ENCODE peak calls at places on chromosome 1, in ten cellular contexts. A, N, F, P, L, H, X, G, D and R are unnamed samples.

GRCh38 chr1:200795151-200795550 is 56.5 kb downstream of the CAMSAP2 start:
- DNase-seq in A (peak), N (peak), F (no peak), P (no peak), L (no peak), H (no peak), X (no peak), G (no peak), D (no peak), R (no peak)

GRCh38 chr1:68384321-68384813 is 65.4 kb downstream of the RPE65 start:
- DNase-seq in A (peak), N (peak), F (peak), P (no peak), L (peak), H (no peak), X (no peak), G (no peak), D (no peak), R (peak)

GRCh38 chr1:174222166-174222949 is 63.0 kb downstream of the RABGAP1L start:
- DNase-seq in A (peak), N (peak), F (peak), P (no peak), L (no peak), H (no peak), X (no peak), G (no peak), D (no peak), R (no peak)

GRCh38 chr1:111217183-111217910 is 10.2 kb upstream of the CHI3L2 start:
- DNase-seq in A (no peak), N (no peak), F (no peak), P (no peak), L (no peak), H (no peak), X (no peak), G (no peak), D (no peak), R (no peak)

GRCh38 chr1:97091679-97092078 is 370.1 kb downstream of the PTBP2 start:
- DNase-seq in A (no peak), N (no peak), F (no peak), P (no peak), L (no peak), H (no peak), X (no peak), G (no peak), D (no peak), R (no peak)

GRCh38 chr1:199646761-199647160 is 380.7 kb upstream of the NR5A2 start:
- DNase-seq in A (no peak), N (peak), F (no peak), P (no peak), L (no peak), H (no peak), X (no peak), G (no peak), D (no peak), R (no peak)

GRCh38 chr1:23614128-23614660 is 54.9 kb upstream of the ID3 start:
- DNase-seq in A (no peak), N (no peak), F (no peak), P (no peak), L (no peak), H (no peak), X (no peak), G (no peak), D (no peak), R (no peak)

GRCh38 chr1:209076688-209077087 is 506.8 kb upstream of the CAMK1G start:
- DNase-seq in A (no peak), N (peak), F (no peak), P (no peak), L (no peak), H (no peak), X (peak), G (no peak), D (no peak), R (no peak)